ENCODE peak calls at places on chromosome 13, in ten cellular contexts. C is hepatocyte, X is OCI-LY7, E is PC-3, M is GM23248, A is SK-N-SH, B is HCT116, D is GM23338, L is Karpas-422, F is MM.1S. J is an unnamed sample.
A peak's percentile ranks its signal among the peaks of the same experiment; 100 is the strongest.

GRCh38 chr13:106100261-106100919 is 435.1 kb downstream of the EFNB2 start:
- DNase-seq in F (no peak), C (peak; percentile 72), L (no peak), E (peak; percentile 72), D (peak; percentile 86), A (no peak), X (no peak), B (peak; percentile 46), M (no peak), J (peak; percentile 85)

GRCh38 chr13:76769238-76769859 is 116.9 kb downstream of the KCTD12 start:
- DNase-seq in L (no peak), A (no peak), F (no peak), M (no peak), C (no peak), X (no peak), B (no peak), E (no peak), D (no peak), J (no peak)

GRCh38 chr13:89969996-89970709 is 1377.3 kb upstream of the MIR17HG start:
- DNase-seq in L (no peak), X (no peak), F (no peak), D (no peak), A (no peak), B (no peak), M (peak; percentile 46), C (no peak), E (peak; percentile 2), J (no peak)

GRCh38 chr13:91359566-91359965 is 12.1 kb downstream of the MIR17HG start:
- DNase-seq in L (peak; percentile 46), F (no peak), X (peak; percentile 61), E (no peak), A (no peak), C (no peak), B (no peak), M (no peak), D (no peak), J (no peak)

GRCh38 chr13:67238277-67238859 is 8.2 kb upstream of the PCDH9 start:
- DNase-seq in A (peak; percentile 19), X (peak; percentile 60), M (peak; percentile 30), B (peak; percentile 4), D (peak; percentile 24), F (peak; percentile 13), C (peak; percentile 37), E (peak; percentile 63), L (peak; percentile 79), J (no peak)

GRCh38 chr13:60229708-60230272 is 66.1 kb upstream of the DIAPH3 start:
- DNase-seq in A (peak; percentile 21), L (no peak), X (no peak), E (no peak), M (peak; percentile 15), B (no peak), F (no peak), C (peak; percentile 10), D (no peak), J (no peak)

GRCh38 chr13:33610471-33611015 is 207.4 kb upstream of the RFC3 start:
- DNase-seq in F (no peak), B (no peak), L (no peak), X (no peak), A (no peak), M (no peak), D (peak; percentile 60), C (no peak), E (no peak), J (no peak)

GRCh38 chr13:23020246-23020843 is 160.4 kb upstream of the SGCG start:
- DNase-seq in E (peak; percentile 66), L (peak; percentile 78), B (peak; percentile 61), D (peak; percentile 71), M (peak; percentile 55), F (peak; percentile 30), X (peak; percentile 58), A (peak; percentile 38), C (peak; percentile 64), J (peak; percentile 4)

GRCh38 chr13:29954082-29955043 is 103.9 kb upstream of the UBL3 start:
- DNase-seq in D (no peak), X (no peak), E (no peak), B (no peak), M (no peak), A (no peak), F (no peak), L (no peak), C (no peak), J (no peak)

GRCh38 chr13:26853272-26853818 is 92.8 kb upstream of the GPR12 start:
- DNase-seq in D (no peak), C (peak; percentile 36), E (no peak), F (no peak), B (no peak), M (no peak), A (peak; percentile 67), X (no peak), L (no peak), J (no peak)

DNA sequence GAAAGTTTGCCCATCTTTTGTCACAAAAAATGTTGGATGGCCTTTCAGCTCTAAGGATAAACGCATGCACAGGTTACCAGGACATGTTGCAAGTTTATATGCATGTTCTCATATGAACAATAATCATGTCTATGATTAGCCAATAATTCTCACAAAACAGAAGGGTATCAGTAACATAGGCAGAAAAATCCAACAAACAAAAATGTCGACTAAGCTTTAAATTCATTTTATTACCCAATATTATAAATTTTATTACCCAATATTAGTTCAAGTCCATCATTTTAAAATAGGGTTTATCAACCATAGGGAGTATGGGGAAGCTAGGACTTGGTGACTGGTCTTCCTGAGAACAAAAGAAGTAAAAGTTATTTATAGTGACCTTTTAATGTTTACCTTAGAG is 93.1 kb downstream of the ENOX1 start:
- DNase-seq in A (no peak), M (no peak), F (no peak), B (no peak), C (no peak), D (no peak), E (no peak), X (no peak), L (no peak), J (no peak)
- H3K9me2 ChIP-seq in A (no peaks in the 10 kb centered on the region), M (no peaks in the 10 kb centered on the region), F (no peaks in the 10 kb centered on the region), B (no peaks in the 10 kb centered on the region), C (no peaks in the 10 kb centered on the region), D (peaks cover 7% of the 10 kb centered on the region), E (no peaks in the 10 kb centered on the region), X (no peaks in the 10 kb centered on the region), L (no peaks in the 10 kb centered on the region), J (no peaks in the 10 kb centered on the region)

GRCh38 chr13:97307882-97308624 is 85.9 kb downstream of the MBNL2 start:
- DNase-seq in A (peak; percentile 45), E (peak; percentile 68), M (peak; percentile 62), D (peak; percentile 38), L (no peak), F (no peak), X (no peak), C (no peak), B (peak; percentile 69), J (peak; percentile 46)

GRCh38 chr13:97306646-97307045 is 84.5 kb downstream of the MBNL2 start:
- DNase-seq in F (no peak), A (no peak), D (no peak), X (no peak), L (no peak), E (no peak), C (peak; percentile 31), B (no peak), M (no peak), J (no peak)

GRCh38 chr13:97308735-97309429 is 86.7 kb downstream of the MBNL2 start:
- DNase-seq in L (peak; percentile 5), M (peak; percentile 38), F (no peak), A (no peak), C (no peak), E (peak; percentile 44), X (no peak), D (no peak), B (no peak), J (no peak)

GRCh38 chr13:97307096-97307495 is 85.0 kb downstream of the MBNL2 start:
- DNase-seq in C (no peak), F (no peak), L (no peak), A (no peak), X (no peak), M (no peak), B (no peak), D (no peak), E (no peak), J (no peak)

DNA sequence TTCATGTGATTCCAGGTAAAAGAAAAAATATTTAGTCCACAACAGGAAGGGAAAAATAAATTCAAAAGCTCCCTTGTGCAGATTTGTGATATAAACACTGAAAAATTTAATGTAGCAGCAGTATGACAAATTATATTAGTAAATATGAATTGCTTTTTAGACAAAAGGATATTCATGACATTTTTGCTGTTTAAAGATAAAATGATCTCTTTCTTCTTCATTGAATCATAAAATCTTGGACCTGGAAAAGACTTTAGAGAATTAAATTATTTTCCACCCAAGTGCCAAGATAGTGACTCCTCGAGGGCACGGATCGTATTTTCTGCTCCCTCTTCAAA is 85.4 kb downstream of the MBNL2 start:
- DNase-seq in A (no peak), D (no peak), B (no peak), E (no peak), M (peak; percentile 84), X (no peak), C (no peak), L (peak; percentile 2), F (no peak), J (no peak)
- H3K27ac ChIP-seq in A (peak overlapping the region; percentile 88), D (no peak overlapping the region), B (peak overlapping the region; percentile 90), E (peak overlapping the region; percentile 88), M (peak overlapping the region; percentile 54), X (no peak overlapping the region), C (peak overlapping the region; percentile 33), L (no peak overlapping the region), F (no peak overlapping the region), J (no peak overlapping the region)

GRCh38 chr13:99808786-99809185 is 162.8 kb downstream of the ZIC5 start:
- DNase-seq in A (no peak), E (no peak), C (no peak), L (no peak), X (no peak), B (no peak), F (no peak), D (no peak), M (no peak), J (no peak)

GRCh38 chr13:99806671-99807070 is 164.9 kb downstream of the ZIC5 start:
- DNase-seq in C (no peak), B (no peak), D (no peak), A (peak; percentile 63), M (no peak), E (no peak), X (no peak), F (no peak), L (no peak), J (no peak)

GRCh38 chr13:99812611-99813010 is 159.0 kb downstream of the ZIC5 start:
- DNase-seq in C (no peak), X (no peak), B (no peak), D (no peak), E (peak; percentile 35), M (peak; percentile 60), A (no peak), L (no peak), F (no peak), J (peak; percentile 48)

GRCh38 chr13:99811067-99811715 is 160.4 kb downstream of the ZIC5 start:
- DNase-seq in E (no peak), L (no peak), X (no peak), B (no peak), C (no peak), D (no peak), M (no peak), A (no peak), F (no peak), J (no peak)

GRCh38 chr13:99809931-99810330 is 161.6 kb downstream of the ZIC5 start:
- DNase-seq in C (peak; percentile 25), M (no peak), B (no peak), X (no peak), F (no peak), D (no peak), A (no peak), E (no peak), L (no peak), J (no peak)
- H3K4me1 ChIP-seq in C (no peaks in the 10 kb centered on the region), M (peaks cover 13% of the 10 kb centered on the region), B (no peaks in the 10 kb centered on the region), X (no peaks in the 10 kb centered on the region), F (no peaks in the 10 kb centered on the region), D (peaks cover 16% of the 10 kb centered on the region), A (peaks cover 15% of the 10 kb centered on the region), E (no peaks in the 10 kb centered on the region), L (no peaks in the 10 kb centered on the region), J (no peaks in the 10 kb centered on the region)

GRCh38 chr13:101492251-101492910 is 39.9 kb downstream of the ITGBL1 start:
- DNase-seq in E (no peak), B (no peak), A (no peak), M (peak; percentile 36), F (no peak), X (no peak), D (peak; percentile 14), C (no peak), L (no peak), J (no peak)
- H3K9me2 ChIP-seq in E (no peaks in the 10 kb centered on the region), B (no peaks in the 10 kb centered on the region), A (no peaks in the 10 kb centered on the region), M (no peaks in the 10 kb centered on the region), F (no peaks in the 10 kb centered on the region), X (no peaks in the 10 kb centered on the region), D (no peaks in the 10 kb centered on the region), C (no peaks in the 10 kb centered on the region), L (no peaks in the 10 kb centered on the region), J (no peaks in the 10 kb centered on the region)

J was measured in PC-9.